ENCODE peak calls at places on chromosomes 11 and 22, in seven cellular contexts. Q, G, O, S, Z, J and V are unnamed samples.

GRCh38 chr11:17145972-17146371 is 61.8 kb downstream of the PIK3C2A start:
- DNase-seq in G (no peak), Q (no peak), O (no peak), S (no peak), J (no peak), Z (no peak), V (no peak)

GRCh38 chr11:68351450-68352275 is 39.3 kb downstream of the LRP5 start:
- DNase-seq in O (no peak), J (no peak), Z (no peak), S (no peak), Q (no peak), G (no peak), V (no peak)

GRCh38 chr11:123241874-123242538 is 47.0 kb upstream of the CLMP start:
- DNase-seq in O (no peak), G (no peak), Z (no peak), J (no peak), Q (no peak), S (no peak), V (no peak)

GRCh38 chr11:110514967-110515366 is 85.2 kb downstream of the FDX1 start:
- DNase-seq in Z (no peak), O (no peak), S (no peak), J (no peak), G (no peak), Q (no peak), V (no peak)

GRCh38 chr22:50266994-50267393 is 3.2 kb downstream of the MAPK11 start:
- DNase-seq in Q (no peak), O (no peak), J (no peak), Z (no peak), S (no peak), G (no peak), V (no peak)

GRCh38 chr11:93133710-93134109 is 64.1 kb downstream of the SLC36A4 start:
- DNase-seq in Q (peak), J (no peak), S (no peak), O (no peak), G (no peak), Z (peak), V (no peak)

GRCh38 chr11:96215826-96216225 is 127.2 kb downstream of the MAML2 start:
- DNase-seq in Q (no peak), S (no peak), J (no peak), Z (no peak), G (no peak), O (no peak), V (no peak)

GRCh38 chr11:79196950-79197349 is 243.9 kb downstream of the TENM4 start:
- DNase-seq in S (no peak), Q (peak), G (no peak), O (no peak), J (no peak), Z (no peak), V (no peak)

GRCh38 chr22:32842486-32842885 is 41.0 kb downstream of the TIMP3 start:
- DNase-seq in O (no peak), Q (no peak), J (no peak), Z (no peak), S (no peak), G (peak), V (no peak)

GRCh38 chr11:9855579-9856260 is 191.8 kb downstream of the SWAP70 start:
- DNase-seq in G (no peak), Z (no peak), J (no peak), O (no peak), S (no peak), Q (peak), V (no peak)

GRCh38 chr22:40694409-40694808 is 15.1 kb downstream of the MCHR1 start:
- DNase-seq in Q (no peak), O (no peak), J (no peak), S (no peak), G (no peak), Z (peak), V (no peak)

GRCh38 chr22:41362615-41363014 is 19.1 kb upstream of the TEF start:
- DNase-seq in S (no peak), J (no peak), Q (no peak), O (no peak), Z (no peak), G (no peak), V (no peak)

GRCh38 chr11:117837070-117837776 is 12.7 kb upstream of the FXYD2 start:
- DNase-seq in Z (no peak), J (no peak), S (no peak), O (peak), G (no peak), Q (no peak), V (peak)

GRCh38 chr11:67271548-67272284 is 5.4 kb downstream of the GRK2 start:
- DNase-seq in Q (no peak), O (no peak), S (no peak), J (peak), G (no peak), Z (no peak), V (peak)

GRCh38 chr22:45263790-45264269 is 20.9 kb upstream of the UPK3A start:
- DNase-seq in J (peak), S (peak), G (peak), Z (peak), Q (peak), O (peak), V (no peak)

GRCh38 chr11:13336246-13336873 is 58.8 kb downstream of the BMAL1 start:
- DNase-seq in O (no peak), J (peak), G (no peak), Z (no peak), Q (no peak), S (no peak), V (no peak)

GRCh38 chr11:67373916-67374570 is 645 bp upstream of the CLCF1 start:
- DNase-seq in J (peak), Z (peak), O (peak), Q (peak), S (peak), G (peak), V (no peak)

GRCh38 chr11:34890812-34891211 is 25.4 kb downstream of the APIP start:
- DNase-seq in Q (peak), S (no peak), O (no peak), G (no peak), Z (peak), J (no peak), V (no peak)

GRCh38 chr22:49592780-49593501 is 234.7 kb downstream of the BRD1 start:
- DNase-seq in O (no peak), S (no peak), J (no peak), Q (no peak), Z (no peak), G (no peak), V (no peak)

GRCh38 chr11:40247023-40247422 is 1212.4 kb downstream of the LRRC4C start:
- DNase-seq in G (no peak), Q (no peak), J (no peak), Z (no peak), O (no peak), S (no peak), V (no peak)

DNA sequence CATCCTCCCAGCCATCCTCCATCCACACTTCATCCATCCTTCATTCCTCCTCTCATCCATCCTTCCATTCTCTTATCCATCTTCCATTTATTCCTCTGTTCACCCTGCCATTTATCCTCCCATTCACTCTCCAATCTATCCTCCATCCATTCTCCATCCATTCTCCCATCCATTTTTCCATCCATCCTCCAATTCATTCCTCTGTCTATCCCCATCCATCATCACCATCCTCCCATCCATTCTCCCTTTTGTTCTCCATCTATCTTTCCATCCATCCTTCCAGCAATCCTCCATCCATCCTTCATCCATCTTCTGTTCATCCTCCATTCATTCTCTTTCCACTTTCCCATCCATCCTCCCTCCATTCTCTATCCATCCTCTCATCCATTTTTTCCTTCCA is 28.7 kb downstream of the IGLL1 start:
- DNase-seq in O (no peak), Q (no peak), S (no peak), Z (no peak), G (no peak), J (no peak), V (no peak)
- TF ChIP-seq CTCF in O (no peak), Q (no peak), S (no peak), Z (no peak), G (no peak), J (no peak), V (no peak)

GRCh38 chr11:127126956-127127355 is 126.4 kb upstream of the KIRREL3 start:
- DNase-seq in G (no peak), Q (no peak), Z (no peak), J (no peak), S (no peak), O (no peak), V (no peak)
- TF ChIP-seq CTCF in G (no peak), Q (no peak), Z (no peak), J (no peak), S (no peak), O (peak), V (no peak)

DNA sequence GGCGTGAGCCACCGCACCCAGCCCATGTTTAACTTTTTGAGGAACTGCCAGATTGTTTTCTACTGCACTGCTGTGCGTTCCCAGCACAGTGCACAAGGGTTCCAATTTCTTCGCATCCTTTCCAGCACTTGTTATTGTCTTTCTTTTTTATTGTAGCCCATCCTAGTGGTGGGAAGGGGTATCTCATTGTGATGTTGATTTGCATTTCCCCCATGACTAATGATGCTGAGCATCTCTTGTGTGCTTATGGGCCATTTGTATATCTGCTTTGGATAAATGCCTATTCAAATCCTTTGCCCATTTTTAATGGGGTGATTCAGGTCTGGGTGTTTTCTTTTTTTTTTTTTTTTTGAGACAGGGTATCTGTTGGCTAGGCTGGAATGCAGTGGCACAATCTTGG is 36.6 kb upstream of the SYT7 start:
- DNase-seq in J (no peak), Q (no peak), S (no peak), G (no peak), O (no peak), Z (no peak), V (no peak)
- TF ChIP-seq CTCF in J (no peak), Q (no peak), S (peak), G (no peak), O (peak), Z (peak), V (peak)

DNA sequence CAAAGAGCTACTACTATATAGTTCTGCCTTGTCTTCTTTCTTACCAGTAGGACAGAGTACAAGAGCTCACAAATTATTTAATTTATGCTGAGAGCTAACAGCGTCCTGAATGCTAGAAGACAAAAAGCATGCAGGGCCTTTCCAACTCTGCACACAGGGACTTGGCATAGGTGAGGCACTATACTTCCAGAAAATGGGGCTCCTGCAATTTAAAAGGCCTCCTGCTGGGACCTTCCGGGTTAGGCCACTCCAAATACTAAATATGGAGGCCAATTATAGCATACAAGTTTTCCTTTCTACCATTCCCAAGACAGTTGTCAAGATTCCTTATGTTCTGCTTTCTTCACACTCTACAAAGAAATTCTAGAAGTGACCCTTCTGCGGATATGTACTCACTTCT is 936 bp downstream of the DCUN1D5 start:
- DNase-seq in S (peak), G (no peak), J (no peak), O (peak), Q (peak), Z (no peak), V (no peak)
- TF ChIP-seq CTCF in S (no peak), G (no peak), J (no peak), O (no peak), Q (no peak), Z (no peak), V (no peak)

GRCh38 chr11:5040876-5041275 is 5.5 kb upstream of the OR52J3 start:
- DNase-seq in J (no peak), S (no peak), G (no peak), Q (no peak), Z (no peak), O (no peak), V (no peak)

GRCh38 chr11:5038336-5038735 is 8.0 kb upstream of the OR52J3 start:
- DNase-seq in J (no peak), Z (no peak), Q (no peak), G (no peak), O (no peak), S (no peak), V (no peak)

GRCh38 chr11:5037926-5038325 is 8.4 kb upstream of the OR52J3 start:
- DNase-seq in Q (no peak), S (no peak), G (no peak), Z (no peak), J (no peak), O (no peak), V (no peak)

GRCh38 chr11:5042091-5042490 is 4.2 kb upstream of the OR52J3 start:
- DNase-seq in O (no peak), Z (no peak), S (no peak), G (no peak), J (no peak), Q (peak), V (no peak)

DNA sequence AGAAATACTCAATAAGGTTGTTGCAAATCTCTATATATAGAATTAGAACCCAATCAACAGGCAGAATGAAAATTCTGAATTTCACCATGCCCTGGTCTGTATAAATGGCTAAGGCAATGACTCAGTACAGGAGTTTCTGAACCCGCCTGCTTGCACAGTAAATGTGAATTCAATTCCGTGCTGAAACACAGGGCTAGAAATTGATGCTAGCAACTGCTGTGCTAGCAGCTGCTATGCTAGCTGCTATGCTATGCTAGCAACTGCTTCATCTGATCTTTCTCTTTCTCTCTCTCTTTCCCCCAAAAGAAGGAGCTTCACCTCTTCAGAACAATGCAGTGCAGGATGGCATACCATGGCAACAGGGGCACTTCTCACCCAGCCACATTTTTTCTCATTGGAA is 9.7 kb upstream of the OR52J3 start:
- DNase-seq in J (no peak), Q (no peak), Z (no peak), S (no peak), O (no peak), G (no peak), V (no peak)
- TF ChIP-seq CTCF in J (no peak), Q (no peak), Z (no peak), S (no peak), O (no peak), G (no peak), V (no peak)

DNA sequence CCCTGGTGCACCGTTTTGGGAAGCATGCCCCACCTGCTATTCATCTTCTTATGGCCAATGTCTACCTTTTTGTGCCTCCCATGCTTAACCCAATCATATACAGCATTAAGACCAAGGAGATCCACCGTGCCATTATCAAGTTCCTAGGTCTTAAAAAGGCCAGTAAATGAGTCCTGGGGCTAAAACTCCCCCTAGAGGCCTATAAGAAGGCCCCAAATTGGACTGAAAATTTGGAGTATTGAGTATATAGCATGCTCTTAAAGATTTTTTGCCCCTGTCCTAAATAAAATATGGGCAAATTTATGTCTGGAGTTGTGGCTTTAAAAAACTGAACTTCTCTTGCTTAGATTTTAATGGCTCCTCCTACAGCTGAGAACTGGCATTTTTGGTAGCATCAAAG is 6.6 kb downstream of the OR51M1 start:
- DNase-seq in J (no peak), O (no peak), Z (no peak), S (no peak), Q (no peak), G (no peak), V (no peak)
- TF ChIP-seq CTCF in J (no peak), O (peak), Z (no peak), S (no peak), Q (no peak), G (peak), V (no peak)